ENCODE peak calls at places on chromosomes 7 and 10, in four cellular contexts. H is stimulated activated CD4-positive, alpha-beta T cell treated with anti-CD3 and anti-CD28 coated beads, Interleukin-1b, Interleukin-23, amount 100 ng/mL, for 1 hour; J is activated T-cell treated with anti-CD3 and anti-CD28 coated beads, Interleukin-2, amount 50 U/mL, for 72 hours; V is NCI-H1092. L is an unnamed sample.

GRCh38 chr7:101068401-101068800 is 16.9 kb upstream of the TRIM56 start:
- DNase-seq in H (no peak), J (no peak), V (no peak), L (no peak)

GRCh38 chr10:76336213-76336963 is 905.0 kb downstream of the LRMDA start:
- DNase-seq in H (no peak), J (no peak), V (no peak), L (no peak)

GRCh38 chr7:117034851-117035462 is 81.7 kb downstream of the ST7 start:
- DNase-seq in H (no peak), J (no peak), V (no peak), L (no peak)

GRCh38 chr10:2980116-2980515 is 87.2 kb upstream of the PFKP start:
- DNase-seq in H (no peak), J (no peak), V (no peak), L (no peak)

GRCh38 chr7:107472116-107472515 is 2.3 kb downstream of the GPR22 start:
- DNase-seq in H (no peak), J (no peak), V (no peak), L (no peak)

GRCh38 chr7:4951903-4952636 is 6.9 kb downstream of the MMD2 start:
- DNase-seq in H (no peak), J (no peak), V (no peak), L (no peak)

GRCh38 chr10:36256905-36257304 is 614.8 kb upstream of the FZD8 start:
- DNase-seq in H (no peak), J (no peak), V (no peak), L (no peak)

GRCh38 chr10:76429642-76430041 is 998.2 kb downstream of the LRMDA start:
- DNase-seq in H (no peak), J (no peak), V (no peak), L (no peak)

GRCh38 chr10:29946953-29947700 is 112.3 kb downstream of the JCAD start:
- DNase-seq in H (no peak), J (no peak), V (no peak), L (no peak)

GRCh38 chr7:101943889-101944605 is 126.6 kb downstream of the CUX1 start:
- DNase-seq in H (no peak), J (no peak), V (no peak), L (no peak)

GRCh38 chr7:105805619-105806018 is 70.8 kb downstream of the ATXN7L1 start:
- DNase-seq in H (no peak), J (no peak), V (no peak), L (no peak)

GRCh38 chr7:7201583-7202374 is 19.4 kb downstream of the C1GALT1 start:
- DNase-seq in H (peak; percentile 9), J (peak; percentile 50), V (no peak), L (peak; percentile 17)

GRCh38 chr7:75534727-75535307 is 42.7 kb downstream of the SPDYE5 start:
- DNase-seq in H (no peak), J (no peak), V (no peak), L (peak; percentile 48)

GRCh38 chr10:133608855-133609254 is 17.7 kb downstream of the FRG2B start:
- DNase-seq in H (no peak), J (no peak), V (no peak), L (no peak)

GRCh38 chr10:18665815-18666558 is 6.8 kb downstream of the ARL5B start:
- DNase-seq in H (no peak), J (no peak), V (no peak), L (no peak)

GRCh38 chr10:32376027-32376426 is 29.1 kb upstream of the EPC1 start:
- DNase-seq in H (no peak), J (no peak), V (no peak), L (no peak)

GRCh38 chr10:30199376-30200018 is 140.1 kb upstream of the JCAD start:
- DNase-seq in H (no peak), J (no peak), V (no peak), L (no peak)

GRCh38 chr10:98030991-98031431 is 590 bp upstream of the CRTAC1 start:
- DNase-seq in H (no peak), J (no peak), V (no peak), L (no peak)

GRCh38 chr7:128794436-128794835 is 2.7 kb downstream of the CCDC136 start:
- DNase-seq in H (no peak), J (no peak), V (no peak), L (no peak)

GRCh38 chr7:122674502-122674901 is 24.4 kb downstream of the RNF133 start:
- DNase-seq in H (no peak), J (no peak), V (no peak), L (no peak)

GRCh38 chr10:69246036-69246435 is 25.9 kb downstream of the HKDC1 start:
- DNase-seq in H (no peak), J (no peak), V (no peak), L (no peak)

GRCh38 chr10:114356786-114357588 is 47.3 kb downstream of the AFAP1L2 start:
- DNase-seq in H (no peak), J (no peak), V (no peak), L (no peak)

GRCh38 chr7:6268023-6268908 is 4.2 kb downstream of the CYTH3 start:
- DNase-seq in H (no peak), J (no peak), V (no peak), L (no peak)

L was measured in GM12891.